ENCODE peak calls at places on chromosomes 5 and 9, in eight cellular contexts. One of them, this sample, is unnamed.

GRCh38 chr5:36705055-36705454 is 98.6 kb downstream of the SLC1A3 start:
- DNase-seq in body of pancreas: no peak
- DNase-seq in tibial nerve: no peak
- DNase-seq in A549: no peak
- DNase-seq in ovary: no peak
- DNase-seq in heart left ventricle: no peak
- DNase-seq in lower leg skin: no peak
- DNase-seq in IMR-90: no peak
- DNase-seq in this sample: no peak

GRCh38 chr5:145981612-145982571 is 45.5 kb downstream of the SH3RF2 start:
- DNase-seq in heart left ventricle: no peak
- DNase-seq in lower leg skin: no peak
- DNase-seq in IMR-90: no peak
- DNase-seq in A549: peak; percentile 18
- DNase-seq in body of pancreas: peak; percentile 29
- DNase-seq in tibial nerve: no peak
- DNase-seq in ovary: no peak
- DNase-seq in this sample: no peak

GRCh38 chr5:75235711-75236110 is 967 bp downstream of the ANKRD31 start:
- DNase-seq in IMR-90: no peak
- DNase-seq in heart left ventricle: no peak
- DNase-seq in tibial nerve: no peak
- DNase-seq in ovary: no peak
- DNase-seq in A549: no peak
- DNase-seq in lower leg skin: no peak
- DNase-seq in body of pancreas: no peak
- DNase-seq in this sample: no peak

GRCh38 chr9:77384406-77384805 is 207.1 kb downstream of the VPS13A start:
- DNase-seq in A549: no peak
- DNase-seq in tibial nerve: no peak
- DNase-seq in IMR-90: peak; percentile 77
- DNase-seq in body of pancreas: no peak
- DNase-seq in ovary: no peak
- DNase-seq in heart left ventricle: no peak
- DNase-seq in lower leg skin: no peak
- DNase-seq in this sample: no peak

GRCh38 chr5:177025139-177025538 is 2.6 kb downstream of the ZNF346 start:
- DNase-seq in tibial nerve: no peak
- DNase-seq in ovary: no peak
- DNase-seq in IMR-90: no peak
- DNase-seq in A549: no peak
- DNase-seq in heart left ventricle: no peak
- DNase-seq in body of pancreas: no peak
- DNase-seq in lower leg skin: no peak
- DNase-seq in this sample: no peak

GRCh38 chr9:94140791-94141790 is 56.8 kb downstream of the PTPDC1 start:
- DNase-seq in lower leg skin: no peak
- DNase-seq in heart left ventricle: no peak
- DNase-seq in tibial nerve: no peak
- DNase-seq in IMR-90: no peak
- DNase-seq in A549: no peak
- DNase-seq in body of pancreas: no peak
- DNase-seq in ovary: no peak
- DNase-seq in this sample: no peak

GRCh38 chr9:37923796-37924430 is 20.0 kb upstream of the SLC25A51 start:
- DNase-seq in body of pancreas: no peak
- DNase-seq in tibial nerve: no peak
- DNase-seq in A549: no peak
- DNase-seq in lower leg skin: no peak
- DNase-seq in IMR-90: no peak
- DNase-seq in heart left ventricle: no peak
- DNase-seq in ovary: no peak
- DNase-seq in this sample: no peak

GRCh38 chr5:130032807-130033206 is 128.5 kb downstream of the CHSY3 start:
- DNase-seq in heart left ventricle: no peak
- DNase-seq in lower leg skin: peak; percentile 90
- DNase-seq in A549: no peak
- DNase-seq in IMR-90: no peak
- DNase-seq in ovary: no peak
- DNase-seq in tibial nerve: peak; percentile 27
- DNase-seq in body of pancreas: peak; percentile 59
- DNase-seq in this sample: no peak

GRCh38 chr5:141870871-141871270 is 7.3 kb downstream of the PCDH1 start:
- DNase-seq in ovary: no peak
- DNase-seq in heart left ventricle: no peak
- DNase-seq in body of pancreas: peak; percentile 1
- DNase-seq in tibial nerve: no peak
- DNase-seq in lower leg skin: peak; percentile 74
- DNase-seq in IMR-90: no peak
- DNase-seq in A549: no peak
- DNase-seq in this sample: peak; percentile 67

GRCh38 chr9:77910216-77910615 is 121.4 kb downstream of the GNAQ start:
- DNase-seq in lower leg skin: no peak
- DNase-seq in body of pancreas: no peak
- DNase-seq in A549: no peak
- DNase-seq in heart left ventricle: no peak
- DNase-seq in tibial nerve: no peak
- DNase-seq in IMR-90: no peak
- DNase-seq in ovary: no peak
- DNase-seq in this sample: no peak

GRCh38 chr5:43891112-43891511 is 288.1 kb downstream of the NNT start:
- DNase-seq in ovary: no peak
- DNase-seq in IMR-90: no peak
- DNase-seq in body of pancreas: no peak
- DNase-seq in tibial nerve: no peak
- DNase-seq in lower leg skin: no peak
- DNase-seq in heart left ventricle: no peak
- DNase-seq in A549: no peak
- DNase-seq in this sample: no peak

GRCh38 chr5:135185461-135186075 is 151.5 kb upstream of the PITX1 start:
- DNase-seq in A549: no peak
- DNase-seq in lower leg skin: no peak
- DNase-seq in body of pancreas: no peak
- DNase-seq in heart left ventricle: no peak
- DNase-seq in IMR-90: peak; percentile 65
- DNase-seq in tibial nerve: no peak
- DNase-seq in ovary: no peak
- DNase-seq in this sample: peak; percentile 39

GRCh38 chr5:10702040-10702629 is 58.9 kb downstream of the DAP start:
- DNase-seq in A549: no peak
- DNase-seq in ovary: peak; percentile 43
- DNase-seq in lower leg skin: no peak
- DNase-seq in IMR-90: peak; percentile 98
- DNase-seq in tibial nerve: no peak
- DNase-seq in heart left ventricle: no peak
- DNase-seq in body of pancreas: peak; percentile 84
- DNase-seq in this sample: no peak

GRCh38 chr5:134101686-134102439 is 12.6 kb upstream of the TCF7 start:
- DNase-seq in heart left ventricle: peak; percentile 53
- DNase-seq in tibial nerve: no peak
- DNase-seq in body of pancreas: peak; percentile 40
- DNase-seq in A549: peak; percentile 53
- DNase-seq in IMR-90: no peak
- DNase-seq in lower leg skin: no peak
- DNase-seq in ovary: peak; percentile 44
- DNase-seq in this sample: peak; percentile 64

GRCh38 chr5:9646843-9647242 is 16.7 kb upstream of the TAS2R1 start:
- DNase-seq in IMR-90: no peak
- DNase-seq in lower leg skin: no peak
- DNase-seq in body of pancreas: no peak
- DNase-seq in heart left ventricle: no peak
- DNase-seq in tibial nerve: no peak
- DNase-seq in ovary: no peak
- DNase-seq in A549: no peak
- DNase-seq in this sample: no peak

GRCh38 chr9:134678206-134678605 is 36.6 kb downstream of the COL5A1 start:
- DNase-seq in IMR-90: no peak
- DNase-seq in A549: no peak
- DNase-seq in lower leg skin: no peak
- DNase-seq in ovary: no peak
- DNase-seq in tibial nerve: no peak
- DNase-seq in body of pancreas: no peak
- DNase-seq in heart left ventricle: no peak
- DNase-seq in this sample: no peak

GRCh38 chr5:96963267-96963666 is 27.4 kb downstream of the LNPEP start:
- DNase-seq in lower leg skin: peak; percentile 89
- DNase-seq in ovary: peak; percentile 34
- DNase-seq in IMR-90: peak; percentile 82
- DNase-seq in heart left ventricle: peak; percentile 73
- DNase-seq in tibial nerve: peak; percentile 22
- DNase-seq in body of pancreas: peak; percentile 54
- DNase-seq in A549: no peak
- DNase-seq in this sample: peak; percentile 27

GRCh38 chr5:109836280-109836679 is 146.6 kb downstream of the MAN2A1 start:
- DNase-seq in heart left ventricle: no peak
- DNase-seq in tibial nerve: no peak
- DNase-seq in lower leg skin: no peak
- DNase-seq in ovary: no peak
- DNase-seq in body of pancreas: no peak
- DNase-seq in IMR-90: no peak
- DNase-seq in A549: no peak
- DNase-seq in this sample: no peak

GRCh38 chr9:34540826-34541225 is 18.0 kb upstream of the ENHO start:
- DNase-seq in body of pancreas: no peak
- DNase-seq in lower leg skin: no peak
- DNase-seq in tibial nerve: no peak
- DNase-seq in IMR-90: peak; percentile 64
- DNase-seq in heart left ventricle: no peak
- DNase-seq in A549: peak; percentile 45
- DNase-seq in ovary: no peak
- DNase-seq in this sample: no peak

GRCh38 chr5:641331-641765 is 29.2 kb downstream of the CEP72 start:
- DNase-seq in body of pancreas: no peak
- DNase-seq in tibial nerve: no peak
- DNase-seq in heart left ventricle: no peak
- DNase-seq in lower leg skin: no peak
- DNase-seq in IMR-90: no peak
- DNase-seq in A549: no peak
- DNase-seq in ovary: no peak
- DNase-seq in this sample: no peak

GRCh38 chr9:131236161-131236560 is 40.1 kb downstream of the FAM78A start:
- DNase-seq in ovary: no peak
- DNase-seq in tibial nerve: no peak
- DNase-seq in IMR-90: no peak
- DNase-seq in lower leg skin: no peak
- DNase-seq in body of pancreas: no peak
- DNase-seq in heart left ventricle: no peak
- DNase-seq in A549: no peak
- DNase-seq in this sample: no peak

GRCh38 chr9:111622626-111623025 is 8.5 kb upstream of the DNAJC25 start:
- DNase-seq in A549: peak; percentile 65
- DNase-seq in lower leg skin: no peak
- DNase-seq in IMR-90: peak; percentile 83
- DNase-seq in tibial nerve: no peak
- DNase-seq in body of pancreas: peak; percentile 60
- DNase-seq in ovary: no peak
- DNase-seq in heart left ventricle: no peak
- DNase-seq in this sample: no peak

GRCh38 chr5:112604741-112605390 is 132.8 kb upstream of the APC start:
- DNase-seq in tibial nerve: no peak
- DNase-seq in A549: peak; percentile 10
- DNase-seq in heart left ventricle: no peak
- DNase-seq in ovary: no peak
- DNase-seq in lower leg skin: no peak
- DNase-seq in body of pancreas: no peak
- DNase-seq in IMR-90: no peak
- DNase-seq in this sample: no peak

GRCh38 chr5:179616002-179616594 is 7.4 kb downstream of the HNRNPH1 start:
- DNase-seq in ovary: no peak
- DNase-seq in tibial nerve: no peak
- DNase-seq in heart left ventricle: no peak
- DNase-seq in lower leg skin: no peak
- DNase-seq in IMR-90: no peak
- DNase-seq in body of pancreas: no peak
- DNase-seq in A549: no peak
- DNase-seq in this sample: no peak
- TF ChIP-seq POLR2A in ovary: no peak
- TF ChIP-seq POLR2A in tibial nerve: no peak
- TF ChIP-seq POLR2A in heart left ventricle: no peak
- TF ChIP-seq POLR2A in lower leg skin: no peak
- TF ChIP-seq POLR2A in IMR-90: no peak
- TF ChIP-seq POLR2A in body of pancreas: no peak
- TF ChIP-seq POLR2A in A549: no peak
- TF ChIP-seq POLR2A in this sample: no peak

GRCh38 chr5:167895899-167896659 is 395.4 kb upstream of the WWC1 start:
- DNase-seq in IMR-90: no peak
- DNase-seq in tibial nerve: no peak
- DNase-seq in heart left ventricle: no peak
- DNase-seq in lower leg skin: no peak
- DNase-seq in ovary: no peak
- DNase-seq in body of pancreas: no peak
- DNase-seq in A549: no peak
- DNase-seq in this sample: no peak
- TF ChIP-seq CTCF in IMR-90: no peak
- TF ChIP-seq CTCF in tibial nerve: no peak
- TF ChIP-seq CTCF in heart left ventricle: no peak
- TF ChIP-seq CTCF in lower leg skin: no peak
- TF ChIP-seq CTCF in ovary: no peak
- TF ChIP-seq CTCF in body of pancreas: no peak
- TF ChIP-seq CTCF in A549: no peak
- TF ChIP-seq CTCF in this sample: no peak

DNA sequence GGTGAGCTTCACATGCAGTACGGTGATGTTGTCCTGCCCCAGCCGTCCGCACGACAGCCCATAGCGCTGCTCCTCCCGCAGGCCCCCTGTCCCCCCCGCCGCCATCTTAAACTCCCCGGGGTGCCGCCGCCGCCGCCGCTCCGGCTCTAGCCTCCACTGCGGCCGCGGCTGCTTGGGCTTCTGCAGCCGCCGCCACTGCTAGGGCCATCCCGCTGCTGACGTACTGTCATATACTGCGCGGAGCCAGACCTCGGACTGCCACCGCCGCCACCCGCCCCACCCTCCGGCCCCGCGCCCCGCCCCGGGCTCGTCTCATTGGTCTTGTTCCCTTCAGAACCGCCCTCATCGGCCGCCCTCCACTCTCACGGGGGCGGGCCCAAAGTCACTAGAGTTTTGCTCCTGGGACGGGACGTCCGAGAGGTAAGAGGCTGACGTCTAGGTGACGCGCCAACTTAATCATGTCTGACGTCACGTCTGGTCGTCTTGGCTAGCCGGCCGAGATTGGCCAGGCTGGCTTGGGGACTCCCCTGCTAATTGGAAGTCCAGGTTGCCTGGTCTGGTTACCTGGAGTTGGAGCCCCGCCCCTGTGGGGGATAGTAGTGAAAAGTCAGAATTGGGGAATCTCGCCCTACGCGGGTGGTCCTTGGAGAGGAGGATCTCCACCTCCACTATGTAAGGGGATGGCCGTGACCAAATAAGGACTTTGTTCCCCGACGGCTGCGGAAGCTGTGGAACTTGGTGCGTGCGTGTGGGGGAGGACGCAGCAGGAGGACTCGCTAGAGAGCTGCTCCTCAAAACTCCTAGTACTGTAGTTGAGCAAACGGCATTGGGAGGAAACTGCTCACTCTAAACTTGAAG is at the start of gene ELL2:
- DNase-seq in lower leg skin: peak; percentile 100
- DNase-seq in tibial nerve: peak; percentile 98
- DNase-seq in body of pancreas: peak; percentile 100
- DNase-seq in A549: peak; percentile 100
- DNase-seq in heart left ventricle: peak; percentile 98
- DNase-seq in IMR-90: peak; percentile 98
- DNase-seq in ovary: peak; percentile 99
- DNase-seq in this sample: peak; percentile 100
- TF ChIP-seq POLR2A in lower leg skin: peak; percentile 89
- TF ChIP-seq POLR2A in tibial nerve: peak; percentile 93
- TF ChIP-seq POLR2A in body of pancreas: peak; percentile 98
- TF ChIP-seq POLR2A in A549: peak; percentile 50
- TF ChIP-seq POLR2A in heart left ventricle: peak; percentile 97
- TF ChIP-seq POLR2A in IMR-90: peak; percentile 97
- TF ChIP-seq POLR2A in ovary: peak; percentile 64
- TF ChIP-seq POLR2A in this sample: peak; percentile 98

GRCh38 chr9:36729902-36730301 is 157.2 kb downstream of the MELK start:
- DNase-seq in tibial nerve: no peak
- DNase-seq in ovary: no peak
- DNase-seq in IMR-90: peak; percentile 40
- DNase-seq in A549: no peak
- DNase-seq in lower leg skin: no peak
- DNase-seq in body of pancreas: no peak
- DNase-seq in heart left ventricle: no peak
- DNase-seq in this sample: no peak
- TF ChIP-seq CTCF in tibial nerve: no peak
- TF ChIP-seq CTCF in ovary: no peak
- TF ChIP-seq CTCF in IMR-90: no peak
- TF ChIP-seq CTCF in A549: no peak
- TF ChIP-seq CTCF in lower leg skin: no peak
- TF ChIP-seq CTCF in body of pancreas: no peak
- TF ChIP-seq CTCF in heart left ventricle: no peak
- TF ChIP-seq CTCF in this sample: no peak